ENCODE peak calls at places on chromosome 18, in seven cellular contexts. G is Calu3, M is cardiac muscle cell, J is breast epithelium, U is ovary, I is activated B cell treated with CpG ODN at 0.5 μM for 24 hours, X is heart right ventricle. Y is an unnamed sample.

GRCh38 chr18:70985948-70986347 is 697.1 kb downstream of the SOCS6 start:
- DNase-seq in U (no peak), M (no peak), G (no peak), J (no peak), X (no peak), I (no peak), Y (no peak)

GRCh38 chr18:49819768-49820662 is 6.7 kb upstream of the ACAA2 start:
- DNase-seq in I (no peak), J (no peak), X (no peak), G (no peak), M (no peak), U (no peak), Y (no peak)

GRCh38 chr18:23365602-23366001 is 87.5 kb upstream of the RIOK3 start:
- DNase-seq in X (peak; percentile 23), G (no peak), U (no peak), J (no peak), M (no peak), I (no peak), Y (no peak)

GRCh38 chr18:39942702-39943101 is 2012.3 kb upstream of the PIK3C3 start:
- DNase-seq in G (no peak), X (no peak), J (no peak), I (no peak), U (no peak), M (no peak), Y (no peak)

GRCh38 chr18:79523738-79524180 is 128.0 kb downstream of the NFATC1 start:
- DNase-seq in G (no peak), M (no peak), I (no peak), J (no peak), X (no peak), U (no peak), Y (no peak)

GRCh38 chr18:57801379-57802165 is 1.5 kb downstream of the ATP8B1 start:
- DNase-seq in I (no peak), M (no peak), U (no peak), G (peak; percentile 56), J (peak; percentile 16), X (no peak), Y (peak; percentile 76)

GRCh38 chr18:56789889-56790180 is 138.7 kb downstream of the WDR7 start:
- DNase-seq in M (no peak), J (no peak), X (no peak), I (no peak), U (no peak), G (no peak), Y (no peak)

GRCh38 chr18:79488311-79489047 is 92.7 kb downstream of the NFATC1 start:
- DNase-seq in X (no peak), G (no peak), M (no peak), I (no peak), U (no peak), J (no peak), Y (no peak)

GRCh38 chr18:48948112-48949050 is 2.4 kb downstream of the SMAD7 start:
- DNase-seq in M (peak; percentile 89), G (peak; percentile 46), U (no peak), I (peak; percentile 60), X (no peak), J (no peak), Y (no peak)

GRCh38 chr18:44464401-44465185 is 216.1 kb upstream of the SETBP1 start:
- DNase-seq in M (no peak), U (no peak), I (no peak), X (no peak), G (no peak), J (no peak), Y (no peak)

GRCh38 chr18:44453505-44453904 is 227.2 kb upstream of the SETBP1 start:
- DNase-seq in J (no peak), X (no peak), G (no peak), M (no peak), I (no peak), U (no peak), Y (no peak)

DNA sequence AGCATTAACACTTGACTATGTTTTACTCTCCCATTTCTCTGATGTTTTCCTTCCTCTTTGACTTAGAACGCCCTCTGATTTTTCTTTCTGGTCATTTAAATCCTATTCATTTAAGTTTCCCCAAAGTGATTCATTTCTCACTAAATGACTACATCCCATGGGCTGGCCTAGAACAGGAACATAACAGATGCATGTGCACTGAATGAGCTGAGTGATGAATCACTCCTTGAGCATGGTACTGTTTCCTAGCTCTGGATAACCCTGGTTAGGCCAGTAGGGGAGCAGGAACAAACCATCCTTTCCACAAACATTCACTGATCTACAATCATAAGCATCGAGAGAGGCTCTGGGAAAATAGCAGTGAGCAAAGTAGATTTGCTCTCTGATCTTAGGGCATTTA is 221.9 kb upstream of the SETBP1 start:
- DNase-seq in M (no peak), U (no peak), J (no peak), I (no peak), G (no peak), X (no peak), Y (no peak)
- TF ChIP-seq CTCF in M (no peak), U (no peak), J (no peak), I (no peak), G (no peak), X (no peak), Y (no peak)

GRCh38 chr18:76524900-76525698 is 30.1 kb upstream of the ZNF516 start:
- DNase-seq in J (no peak), G (peak; percentile 53), U (peak; percentile 81), X (peak; percentile 23), M (peak; percentile 24), I (no peak), Y (no peak)
- TF ChIP-seq CTCF in J (no peak), G (no peak), U (no peak), X (no peak), M (no peak), I (no peak), Y (no peak)

GRCh38 chr18:9547767-9548166 is 66.6 kb downstream of the PPP4R1 start:
- DNase-seq in J (no peak), I (no peak), X (no peak), G (no peak), U (no peak), M (no peak), Y (no peak)
- TF ChIP-seq CTCF in J (no peak), I (no peak), X (no peak), G (no peak), U (no peak), M (no peak), Y (no peak)

GRCh38 chr18:64380117-64380516 is 231.2 kb upstream of the LINC00305 start:
- DNase-seq in X (no peak), M (no peak), J (no peak), I (no peak), U (no peak), G (no peak), Y (no peak)
- TF ChIP-seq CTCF in X (no peak), M (no peak), J (no peak), I (no peak), U (no peak), G (no peak), Y (no peak)

GRCh38 chr18:33606621-33607020 is 28.6 kb downstream of the ASXL3 start:
- DNase-seq in M (no peak), I (no peak), G (no peak), X (no peak), U (no peak), J (no peak), Y (no peak)
- TF ChIP-seq CTCF in M (no peak), I (no peak), G (no peak), X (no peak), U (no peak), J (no peak), Y (peak; percentile 3)

Y was measured in D721Med.